ENCODE peak calls at places on chromosomes 4 and X, in six cellular contexts. V is upper lobe of right lung, L is transverse colon, Q is left lung, I is spleen, S is RWPE2. X is an unnamed sample.

GRCh38 chr4:72895408-72895807 is 174.1 kb downstream of the COX18 start:
- DNase-seq in I (no peak), Q (no peak), S (no peak), L (no peak), V (no peak), X (no peak)

GRCh38 chr4:74772106-74772505 is 22.2 kb downstream of the BTC start:
- DNase-seq in Q (no peak), I (no peak), V (no peak), L (no peak), S (no peak), X (no peak)

GRCh38 chrX:136246201-136246600 is 5.0 kb downstream of the MAP7D3 start:
- DNase-seq in V (no peak), Q (no peak), L (no peak), I (no peak), S (no peak), X (no peak)

GRCh38 chrX:14228611-14229010 is 198.9 kb upstream of the GEMIN8 start:
- DNase-seq in S (no peak), V (no peak), L (no peak), Q (no peak), I (no peak), X (no peak)

GRCh38 chr4:158371158-158371557 is 150.5 kb upstream of the RXFP1 start:
- DNase-seq in Q (no peak), S (no peak), L (no peak), V (no peak), I (no peak), X (no peak)

GRCh38 chrX:153870288-153870690 is 15.7 kb downstream of the L1CAM start:
- DNase-seq in S (no peak), Q (no peak), V (no peak), L (no peak), I (peak; percentile 59), X (no peak)

GRCh38 chrX:53246231-53246630 is 21.2 kb upstream of the KDM5C start:
- DNase-seq in I (no peak), V (no peak), L (no peak), S (no peak), Q (no peak), X (no peak)

GRCh38 chr4:143071351-143071750 is 113.4 kb upstream of the USP38 start:
- DNase-seq in S (no peak), Q (no peak), L (no peak), V (no peak), I (no peak), X (no peak)

GRCh38 chr4:144178414-144178813 is 37.9 kb upstream of the GYPA start:
- DNase-seq in S (no peak), I (no peak), Q (no peak), V (no peak), L (no peak), X (no peak)

GRCh38 chr4:15649914-15650545 is 5.1 kb downstream of the FBXL5 start:
- DNase-seq in Q (no peak), S (no peak), I (no peak), L (peak; percentile 29), V (no peak), X (no peak)

GRCh38 chrX:93673869-93674271 is at the start of gene FAM133A:
- DNase-seq in I (no peak), L (no peak), V (no peak), Q (no peak), S (no peak), X (no peak)

GRCh38 chrX:9759340-9759739 is 6.3 kb downstream of the GPR143 start:
- DNase-seq in Q (no peak), V (no peak), S (no peak), L (no peak), I (no peak), X (no peak)

GRCh38 chrX:85243155-85243554 is 424 bp downstream of the SATL1 start:
- DNase-seq in S (no peak), I (no peak), Q (no peak), V (no peak), L (no peak), X (no peak)

GRCh38 chr4:68907788-68908700 is 43.6 kb downstream of the UGT2A3 start:
- DNase-seq in L (no peak), V (no peak), I (no peak), S (no peak), Q (no peak), X (no peak)

GRCh38 chrX:64580035-64580434 is 184.8 kb upstream of the MTMR8 start:
- DNase-seq in L (no peak), V (no peak), I (no peak), S (no peak), Q (no peak), X (no peak)

GRCh38 chr4:100569196-100569595 is 51.4 kb upstream of the EMCN start:
- DNase-seq in Q (no peak), I (no peak), S (no peak), V (no peak), L (no peak), X (no peak)

GRCh38 chr4:141127884-141128283 is 5.4 kb downstream of the RNF150 start:
- DNase-seq in L (no peak), Q (no peak), S (no peak), V (no peak), I (no peak), X (no peak)

GRCh38 chr4:11693693-11694092 is 265.0 kb upstream of the HS3ST1 start:
- DNase-seq in V (no peak), L (no peak), Q (no peak), S (no peak), I (no peak), X (no peak)

GRCh38 chrX:38664285-38664684 is 102.9 kb downstream of the TSPAN7 start:
- DNase-seq in S (no peak), L (no peak), Q (no peak), I (no peak), V (no peak), X (no peak)

GRCh38 chr4:145865274-145865941 is 73.2 kb downstream of the ZNF827 start:
- DNase-seq in V (no peak), S (no peak), I (no peak), Q (no peak), L (no peak), X (no peak)

GRCh38 chr4:165325732-165326512 is 1.5 kb upstream of the MSMO1 start:
- DNase-seq in S (peak; percentile 71), Q (no peak), V (no peak), L (no peak), I (no peak), X (no peak)

GRCh38 chr4:112170451-112170993 is 25.3 kb downstream of the FAM241A start:
- DNase-seq in Q (no peak), I (no peak), S (no peak), L (no peak), V (no peak), X (no peak)

GRCh38 chrX:110734894-110735541 is 60.6 kb downstream of the CHRDL1 start:
- DNase-seq in Q (no peak), S (no peak), L (no peak), I (no peak), V (no peak), X (no peak)

GRCh38 chr4:77052352-77052751 is 23.4 kb downstream of the CCNI start:
- DNase-seq in L (peak; percentile 71), I (no peak), S (no peak), V (no peak), Q (peak; percentile 50), X (no peak)
- TF ChIP-seq CTCF in L (peak; percentile 47), I (peak; percentile 15), S (peak; percentile 75), V (peak; percentile 44), Q (no peak), X (peak; percentile 40)

DNA sequence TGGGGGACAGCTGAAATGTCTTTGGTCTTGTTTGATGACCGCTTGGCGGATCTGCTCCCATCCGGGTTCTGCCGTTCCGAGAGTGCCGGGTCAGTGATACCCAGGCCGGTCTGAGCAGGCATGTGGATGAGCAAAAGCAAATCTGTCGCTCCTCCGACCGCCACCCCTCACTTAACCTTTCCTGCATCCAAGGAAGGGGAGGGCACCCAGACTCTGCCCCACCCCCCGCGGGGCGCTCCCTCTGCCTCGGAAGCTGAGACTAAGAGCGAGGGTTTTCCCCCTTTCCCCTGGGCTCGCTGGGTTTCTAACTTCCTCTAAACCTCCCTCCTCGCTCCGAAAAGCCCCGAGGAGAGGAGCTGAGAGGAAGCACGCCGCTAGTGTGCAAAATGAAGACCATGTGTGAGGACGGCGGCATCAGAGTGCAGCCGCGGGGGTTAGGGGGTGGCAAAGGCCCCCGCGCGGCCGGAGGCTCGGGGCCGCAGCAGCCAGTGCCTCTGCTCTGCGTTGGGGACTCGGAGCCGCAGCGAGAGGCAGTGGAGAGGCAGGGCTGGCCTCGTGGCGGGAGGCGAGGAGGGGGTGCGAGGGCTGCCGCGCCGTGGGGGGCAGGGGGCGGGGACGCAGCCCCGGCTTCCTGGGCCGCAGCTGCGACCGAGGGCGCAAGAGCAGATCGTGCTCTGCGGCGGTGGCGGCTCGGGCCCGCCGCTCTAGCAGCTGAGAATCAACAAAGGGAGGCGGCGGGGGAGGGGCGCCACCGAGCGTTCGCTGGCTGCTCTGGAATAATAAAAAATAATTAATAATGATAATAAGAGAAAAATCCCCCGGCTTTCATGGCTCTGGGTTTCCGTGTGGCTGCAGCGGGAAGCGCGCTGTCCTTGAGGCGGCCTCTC is 55.8 kb upstream of the BCOR start:
- DNase-seq in Q (no peak), I (peak; percentile 88), L (peak; percentile 68), V (peak; percentile 76), S (no peak), X (peak; percentile 65)
- H3K4me3 ChIP-seq in Q (peak overlapping the region; percentile 16), I (peak overlapping the region; percentile 42), L (peak overlapping the region; percentile 36), V (peak overlapping the region; percentile 45), S (peak overlapping the region; percentile 28), X (peak overlapping the region; percentile 52)

DNA sequence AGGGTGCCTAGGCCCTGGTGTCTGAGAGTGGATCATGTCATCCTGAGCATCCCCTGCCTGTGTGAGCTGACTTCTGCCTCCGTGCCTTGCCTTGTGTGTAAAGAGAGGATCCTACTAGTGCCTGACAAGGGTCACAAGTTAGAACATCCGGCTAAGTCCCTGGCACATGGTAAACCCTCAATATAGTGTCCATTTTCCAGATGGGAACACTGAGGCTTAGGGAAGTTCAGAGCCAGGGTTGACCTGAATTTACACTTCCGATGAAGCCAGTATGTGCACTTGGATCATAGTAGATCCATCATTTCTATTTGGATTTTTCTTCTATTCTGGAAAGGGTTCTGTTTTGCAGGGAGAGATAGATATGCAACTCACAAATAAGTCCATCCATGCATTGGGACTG is 12.5 kb upstream of the PSAPL1 start:
- DNase-seq in V (no peak), L (no peak), Q (no peak), I (no peak), S (no peak), X (no peak)
- H3K4me1 ChIP-seq in V (no peaks in the 10 kb centered on the region), L (no peaks in the 10 kb centered on the region), Q (no peaks in the 10 kb centered on the region), I (no peaks in the 10 kb centered on the region), S (no peaks in the 10 kb centered on the region), X (no peaks in the 10 kb centered on the region)

GRCh38 chrX:103626855-103627254 is 1.9 kb upstream of the TCEAL1 start:
- DNase-seq in I (no peak), S (no peak), V (no peak), L (no peak), Q (no peak), X (no peak)

GRCh38 chrX:103629295-103630170 is 758 bp downstream of the TCEAL1 start:
- DNase-seq in I (peak; percentile 83), Q (peak; percentile 65), L (peak; percentile 60), S (peak; percentile 45), V (peak; percentile 81), X (peak; percentile 66)

GRCh38 chrX:103631145-103631544 is 2.4 kb downstream of the TCEAL1 start:
- DNase-seq in I (no peak), S (no peak), V (no peak), L (no peak), Q (no peak), X (no peak)

GRCh38 chrX:103628386-103629290 is at the start of gene TCEAL1:
- DNase-seq in Q (peak; percentile 72), I (peak; percentile 86), V (peak; percentile 80), L (peak; percentile 74), S (no peak), X (peak; percentile 74)

GRCh38 chrX:103630171-103630511 is 1.4 kb downstream of the TCEAL1 start:
- DNase-seq in Q (no peak), V (no peak), S (no peak), I (no peak), L (no peak), X (no peak)
- TF ChIP-seq CTCF in Q (no peak), V (no peak), S (peak; percentile 39), I (no peak), L (no peak), X (no peak)